ENCODE peak calls at places on chromosomes 1 and 21, in eight cellular contexts. E is suprapubic skin; U is Kasumi-1; V is osteocyte; W is DMS53; S is CD8-positive, alpha-beta memory T cell; L is activated CD4-positive, CD25-positive, alpha-beta regulatory T cell treated with anti-CD3 and anti-CD28 coated beads, Interleukin-2, amount 50 U/mL, for 72 hours; D is sigmoid colon. B is an unnamed sample.

GRCh38 chr1:35062518-35063196 is 16.5 kb upstream of the ZMYM1 start:
- DNase-seq in E (no peak), U (peak), V (no peak), W (no peak), S (no peak), L (no peak), D (no peak), B (no peak)

GRCh38 chr21:20902998-20903397 is 95.2 kb upstream of the NCAM2 start:
- DNase-seq in E (no peak), U (no peak), V (no peak), W (no peak), S (no peak), L (no peak), D (no peak), B (no peak)

GRCh38 chr1:82538876-82539275 is 738.1 kb downstream of the ADGRL2 start:
- DNase-seq in E (no peak), U (no peak), V (no peak), W (no peak), S (no peak), L (no peak), D (no peak), B (no peak)

GRCh38 chr1:180606109-180606508 is 25.7 kb upstream of the XPR1 start:
- DNase-seq in E (no peak), U (no peak), V (no peak), W (no peak), S (no peak), L (no peak), D (no peak), B (no peak)

GRCh38 chr1:114439369-114439768 is 71.6 kb downstream of the TRIM33 start:
- DNase-seq in E (no peak), U (no peak), V (no peak), W (no peak), S (no peak), L (no peak), D (no peak), B (no peak)

GRCh38 chr1:26287033-26287711 is 7.3 kb downstream of the SH3BGRL3 start:
- DNase-seq in E (no peak), U (peak), V (no peak), W (peak), S (peak), L (peak), D (peak), B (peak)

GRCh38 chr1:31003613-31004230 is 61.8 kb downstream of the PUM1 start:
- DNase-seq in E (no peak), U (no peak), V (no peak), W (no peak), S (no peak), L (no peak), D (no peak), B (no peak)

GRCh38 chr1:24702511-24703293 is 42.5 kb upstream of the CLIC4 start:
- DNase-seq in E (no peak), U (no peak), V (no peak), W (peak), S (no peak), L (no peak), D (no peak), B (no peak)

GRCh38 chr1:167095368-167095767 is 1.5 kb downstream of the STYXL2 start:
- DNase-seq in E (no peak), U (peak), V (peak), W (no peak), S (no peak), L (no peak), D (no peak), B (no peak)

GRCh38 chr21:27564684-27565280 is 597.9 kb upstream of the ADAMTS5 start:
- DNase-seq in E (no peak), U (peak), V (no peak), W (peak), S (no peak), L (no peak), D (no peak), B (no peak)

GRCh38 chr1:187092104-187092503 is 263.4 kb downstream of the PLA2G4A start:
- DNase-seq in E (no peak), U (no peak), V (no peak), W (no peak), S (peak), L (no peak), D (no peak), B (no peak)